ENCODE peak calls at places on chromosomes 7 and 10, in seven cellular contexts. I is HFFc6, T is fibroblast of villous mesenchyme, H is A549, K is nephron progenitor cell, Z is heart right ventricle, W is IMR-90. D is an unnamed sample.

GRCh38 chr10:16967000-16967865 is 150.0 kb upstream of the RSU1 start:
- DNase-seq in I (peak), T (peak), H (no peak), K (no peak), Z (no peak), W (peak), D (no peak)

GRCh38 chr10:88427024-88427423 is 156.1 kb downstream of the RNLS start:
- DNase-seq in I (no peak), T (no peak), H (no peak), K (no peak), Z (no peak), W (no peak), D (no peak)

GRCh38 chr7:22759721-22760120 is 32.7 kb downstream of the IL6 start:
- DNase-seq in I (peak), T (no peak), H (no peak), K (no peak), Z (no peak), W (peak), D (no peak)

GRCh38 chr7:157809863-157810851 is 473.4 kb downstream of the DNAJB6 start:
- DNase-seq in I (no peak), T (no peak), H (no peak), K (no peak), Z (no peak), W (no peak), D (no peak)

GRCh38 chr7:157088136-157088535 is 50.6 kb upstream of the UBE3C start:
- DNase-seq in I (no peak), T (no peak), H (no peak), K (no peak), Z (no peak), W (no peak), D (no peak)

GRCh38 chr10:86167762-86168128 is 198.8 kb downstream of the GRID1 start:
- DNase-seq in I (no peak), T (no peak), H (no peak), K (no peak), Z (no peak), W (no peak), D (no peak)

GRCh38 chr10:74314166-74314565 is 163.1 kb downstream of the ADK start:
- DNase-seq in I (no peak), T (no peak), H (no peak), K (no peak), Z (no peak), W (no peak), D (no peak)

GRCh38 chr10:119333146-119333792 is 125.9 kb downstream of the GRK5 start:
- DNase-seq in I (no peak), T (peak), H (no peak), K (no peak), Z (no peak), W (peak), D (no peak)

GRCh38 chr7:25216837-25217236 is 11.4 kb downstream of the NPVF start:
- DNase-seq in I (peak), T (peak), H (peak), K (no peak), Z (no peak), W (peak), D (no peak)

GRCh38 chr7:130272456-130273080 is 5.9 kb downstream of the CPA2 start:
- DNase-seq in I (no peak), T (peak), H (no peak), K (peak), Z (no peak), W (no peak), D (peak)

GRCh38 chr7:108200326-108200725 is 70.2 kb upstream of the LAMB4 start:
- DNase-seq in I (no peak), T (no peak), H (no peak), K (no peak), Z (no peak), W (peak), D (no peak)

GRCh38 chr7:70259497-70259896 is 661.2 kb downstream of the AUTS2 start:
- DNase-seq in I (no peak), T (no peak), H (no peak), K (no peak), Z (no peak), W (no peak), D (no peak)

GRCh38 chr7:10974717-10975032 is 1.0 kb downstream of the PHF14 start:
- DNase-seq in I (no peak), T (no peak), H (no peak), K (no peak), Z (no peak), W (no peak), D (no peak)

GRCh38 chr7:116528008-116528789 is 3.4 kb downstream of the CAV1 start:
- DNase-seq in I (peak), T (peak), H (peak), K (no peak), Z (peak), W (peak), D (no peak)

GRCh38 chr10:103709341-103709920 is 145.9 kb downstream of the SH3PXD2A start:
- DNase-seq in I (peak), T (no peak), H (no peak), K (no peak), Z (no peak), W (peak), D (no peak)

GRCh38 chr7:38195804-38196595 is 18.0 kb downstream of the STARD3NL start:
- DNase-seq in I (peak), T (no peak), H (peak), K (no peak), Z (no peak), W (peak), D (no peak)

GRCh38 chr7:129612112-129613015 is 844 bp downstream of the NRF1 start:
- DNase-seq in I (peak), T (peak), H (peak), K (no peak), Z (peak), W (peak), D (peak)

GRCh38 chr7:142030294-142030693 is 34.6 kb downstream of the MGAM start:
- DNase-seq in I (no peak), T (no peak), H (peak), K (no peak), Z (no peak), W (no peak), D (no peak)

DNA sequence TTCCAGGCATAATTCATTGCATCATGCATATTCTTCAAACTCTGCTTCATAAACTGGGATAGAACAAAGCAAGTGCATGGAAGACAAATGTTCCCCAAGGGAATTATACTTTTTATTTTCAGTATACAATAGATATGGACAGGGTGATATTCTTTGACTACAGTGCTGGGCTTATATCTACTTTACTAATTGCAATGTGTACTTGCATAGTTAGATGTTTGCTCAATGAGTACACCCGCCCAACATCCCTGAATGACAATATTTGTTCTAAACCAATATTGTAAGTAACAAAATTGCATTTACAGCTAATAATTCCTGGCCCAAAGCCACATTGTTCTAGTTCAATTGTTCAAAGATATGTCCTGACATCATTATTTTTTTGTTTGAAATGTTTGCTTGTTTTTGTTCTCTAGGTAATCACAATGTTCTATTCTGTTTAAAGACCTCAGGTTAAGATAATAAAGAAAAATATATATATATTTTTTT is 171.4 kb downstream of the PTN start:
- DNase-seq in I (no peak), T (no peak), H (no peak), K (no peak), Z (no peak), W (no peak), D (no peak)
- TF ChIP-seq CTCF in I (no peak), T (no peak), H (no peak), K (no peak), Z (no peak), W (no peak), D (no peak)

GRCh38 chr7:48149058-48149457 is 22.2 kb upstream of the ABCA13 start:
- DNase-seq in I (no peak), T (no peak), H (no peak), K (no peak), Z (no peak), W (no peak), D (no peak)

GRCh38 chr7:48158404-48158803 is 12.9 kb upstream of the ABCA13 start:
- DNase-seq in I (no peak), T (no peak), H (no peak), K (no peak), Z (no peak), W (peak), D (no peak)

GRCh38 chr7:48150086-48150485 is 21.2 kb upstream of the ABCA13 start:
- DNase-seq in I (no peak), T (no peak), H (no peak), K (no peak), Z (no peak), W (no peak), D (no peak)

DNA sequence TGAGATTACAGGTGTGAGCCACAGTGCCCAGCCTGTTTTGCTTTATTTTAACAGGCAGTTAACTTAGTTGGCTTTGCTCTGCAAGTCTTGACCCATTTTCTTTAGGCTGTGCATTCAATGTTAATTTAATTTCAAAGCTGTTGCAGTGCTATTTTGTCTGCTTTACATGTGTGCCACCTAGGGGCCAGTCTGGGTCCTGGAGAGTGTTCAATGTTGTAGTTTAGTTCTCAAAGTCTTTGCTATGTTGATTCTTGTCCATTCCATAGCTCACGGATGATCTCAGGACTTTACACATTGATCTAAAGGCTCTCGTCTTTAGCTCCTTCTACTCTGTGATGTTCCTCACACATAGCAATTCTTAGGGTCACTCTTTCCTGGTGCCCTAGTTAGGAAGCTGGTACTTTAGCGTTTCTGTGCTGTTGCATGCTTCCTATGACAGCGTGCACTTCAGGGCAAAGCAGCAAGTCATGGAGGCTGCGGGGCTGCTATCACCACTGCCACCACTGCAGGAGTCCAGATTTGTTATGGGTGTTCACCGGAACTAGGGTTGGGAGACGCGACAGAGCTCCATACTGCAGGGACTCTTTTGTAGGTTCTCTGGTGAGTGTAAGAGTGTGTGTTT is 16.4 kb upstream of the ABCA13 start:
- DNase-seq in I (peak), T (peak), H (peak), K (peak), Z (no peak), W (peak), D (peak)
- TF ChIP-seq CTCF in I (peak), T (peak), H (peak), K (peak), Z (no peak), W (peak), D (peak)

GRCh38 chr10:96319754-96320514 is 15.7 kb downstream of the DNTT start:
- DNase-seq in I (no peak), T (peak), H (peak), K (no peak), Z (no peak), W (no peak), D (no peak)

GRCh38 chr10:96313348-96313747 is 9.1 kb downstream of the DNTT start:
- DNase-seq in I (no peak), T (no peak), H (no peak), K (no peak), Z (no peak), W (no peak), D (no peak)

GRCh38 chr10:96322275-96322674 is 18.0 kb downstream of the DNTT start:
- DNase-seq in I (no peak), T (no peak), H (no peak), K (no peak), Z (no peak), W (no peak), D (no peak)

GRCh38 chr10:96321822-96322221 is 17.6 kb downstream of the DNTT start:
- DNase-seq in I (no peak), T (no peak), H (no peak), K (no peak), Z (no peak), W (no peak), D (no peak)

DNA sequence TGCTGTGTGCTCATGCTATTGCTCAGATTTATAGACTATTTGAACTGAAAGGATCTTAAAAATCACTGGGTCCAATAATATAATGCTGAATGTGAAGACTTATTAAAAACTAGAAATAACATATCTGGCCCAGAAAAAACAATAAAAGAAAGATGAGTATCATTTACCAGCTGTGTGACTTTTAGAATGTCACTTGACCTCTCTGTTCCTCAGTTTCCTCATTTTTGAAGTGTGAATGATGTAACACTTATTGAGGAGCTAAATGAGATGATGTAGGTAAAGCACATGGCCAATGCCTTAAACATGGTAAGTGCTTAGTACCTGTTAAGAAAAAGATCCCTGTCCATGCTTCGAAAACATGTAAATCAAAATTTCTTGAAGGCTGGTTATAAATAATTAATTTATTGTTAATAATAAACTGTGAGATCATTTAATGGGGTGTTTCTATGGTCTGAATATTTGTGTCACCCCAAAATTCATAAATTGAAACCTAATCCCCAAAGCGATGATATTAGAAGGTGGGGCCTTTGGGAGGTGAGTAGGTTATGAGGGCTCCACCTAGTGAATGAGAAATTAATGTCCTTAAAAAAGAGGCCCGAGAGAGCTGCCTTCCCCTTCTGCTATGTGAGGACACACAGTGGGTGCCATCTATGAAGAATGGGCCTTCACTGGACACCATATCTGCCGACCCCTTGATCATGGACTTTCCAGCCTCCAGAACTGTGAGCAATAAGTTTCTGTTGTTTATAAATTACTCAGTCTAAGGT is 13.0 kb downstream of the DNTT start:
- DNase-seq in I (no peak), T (no peak), H (no peak), K (no peak), Z (no peak), W (no peak), D (no peak)
- TF ChIP-seq CTCF in I (no peak), T (no peak), H (peak), K (no peak), Z (no peak), W (no peak), D (no peak)

DNA sequence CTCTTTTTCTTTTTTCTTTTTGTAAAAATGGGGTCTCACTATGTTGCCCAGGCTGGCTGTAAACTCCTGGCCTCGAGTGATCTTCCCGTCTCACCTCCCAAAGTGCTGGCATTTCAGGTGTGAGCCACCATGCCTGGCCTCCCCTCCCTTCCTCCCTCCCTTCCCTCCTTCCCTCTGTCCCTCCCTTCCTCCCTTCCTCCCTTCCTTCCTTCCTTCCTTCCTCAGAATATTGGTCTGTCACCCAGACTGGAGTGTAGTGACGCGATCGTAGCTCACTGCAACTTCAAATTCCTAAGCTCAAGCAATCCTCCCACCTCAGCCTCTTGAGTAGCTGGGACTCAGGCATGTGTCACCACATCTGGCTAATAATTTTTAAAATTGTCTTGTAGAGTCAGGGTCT is 8.4 kb downstream of the AGAP3 start:
- DNase-seq in I (peak), T (peak), H (no peak), K (no peak), Z (no peak), W (no peak), D (no peak)
- TF ChIP-seq CTCF in I (no peak), T (no peak), H (no peak), K (no peak), Z (no peak), W (no peak), D (no peak)

DNA sequence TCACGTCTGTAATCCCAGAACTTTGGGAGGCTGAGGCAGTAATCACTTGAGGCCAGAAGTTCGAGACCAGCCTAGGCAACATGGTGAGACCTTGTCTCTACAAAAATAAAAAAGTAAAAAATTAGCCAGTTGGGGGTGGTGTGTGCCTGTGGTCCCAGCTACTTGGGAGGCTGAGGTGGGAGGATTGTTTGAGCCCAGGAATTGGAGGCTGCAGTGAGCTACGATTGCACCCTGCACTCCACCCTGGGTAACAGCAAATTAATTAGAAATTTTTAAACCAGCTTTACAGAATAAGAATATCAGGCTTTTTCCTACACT is 136.0 kb downstream of the EPC1 start:
- DNase-seq in I (no peak), T (no peak), H (no peak), K (no peak), Z (no peak), W (no peak), D (no peak)
- TF ChIP-seq CTCF in I (peak), T (no peak), H (no peak), K (no peak), Z (no peak), W (no peak), D (no peak)

DNA sequence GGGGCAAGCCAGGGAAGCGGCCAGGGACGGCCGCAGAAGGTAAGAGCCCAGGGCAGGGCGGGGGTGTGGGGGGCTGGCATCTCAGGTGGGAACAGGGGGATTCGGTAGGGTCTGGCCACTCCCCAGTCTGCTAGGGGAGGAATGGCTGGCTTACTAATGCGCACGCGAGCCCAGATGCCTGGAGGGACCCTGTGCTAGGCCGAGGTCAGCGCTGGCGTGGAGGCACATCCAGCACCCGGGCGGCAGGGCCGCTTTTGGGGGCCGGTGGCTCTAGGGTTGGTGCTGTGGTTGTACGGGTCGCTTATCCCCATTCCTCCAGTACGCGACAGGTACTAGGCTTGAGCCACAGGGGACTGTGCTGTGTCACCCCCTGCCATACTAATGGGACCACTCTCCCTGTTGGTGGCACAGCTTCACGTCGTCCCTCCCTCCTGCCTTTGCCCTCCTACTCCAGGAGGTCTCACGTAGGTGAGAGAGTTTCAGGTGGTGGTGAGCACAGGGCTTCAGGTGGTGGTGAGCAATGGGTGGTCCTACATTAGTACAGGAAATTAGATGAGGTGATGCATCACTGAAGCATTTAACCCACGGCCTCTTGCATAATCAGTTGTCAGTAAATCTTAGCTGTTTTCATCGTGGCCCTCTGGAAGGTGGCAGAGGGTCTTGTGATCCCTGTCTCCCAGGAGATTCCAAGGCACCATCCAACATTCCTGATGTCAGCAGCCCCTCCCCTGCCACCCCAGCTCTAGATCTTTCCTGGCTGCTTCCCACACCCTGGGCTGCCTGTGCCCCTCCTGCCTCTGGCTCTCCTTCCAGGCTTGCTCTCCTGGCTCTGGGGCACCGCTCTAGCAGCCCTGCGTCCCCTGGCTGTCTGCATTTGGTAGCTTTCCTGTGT is 981 bp downstream of the AEBP1 start:
- DNase-seq in I (peak), T (peak), H (no peak), K (peak), Z (no peak), W (peak), D (no peak)
- TF ChIP-seq CTCF in I (peak), T (peak), H (no peak), K (no peak), Z (no peak), W (no peak), D (no peak)

GRCh38 chr10:114087655-114088054 is 44.0 kb downstream of the ADRB1 start:
- DNase-seq in I (no peak), T (no peak), H (no peak), K (no peak), Z (no peak), W (no peak), D (no peak)
- TF ChIP-seq CTCF in I (peak), T (no peak), H (no peak), K (no peak), Z (no peak), W (no peak), D (no peak)

GRCh38 chr10:90785782-90786181 is 72.1 kb downstream of the HTR7 start:
- DNase-seq in I (no peak), T (no peak), H (no peak), K (no peak), Z (no peak), W (no peak), D (no peak)

GRCh38 chr10:90787376-90787775 is 70.5 kb downstream of the HTR7 start:
- DNase-seq in I (no peak), T (no peak), H (no peak), K (no peak), Z (no peak), W (no peak), D (no peak)

GRCh38 chr10:90788987-90789386 is 68.9 kb downstream of the HTR7 start:
- DNase-seq in I (no peak), T (no peak), H (no peak), K (no peak), Z (no peak), W (no peak), D (no peak)

GRCh38 chr10:90787906-90788491 is 69.8 kb downstream of the HTR7 start:
- DNase-seq in I (peak), T (peak), H (peak), K (peak), Z (no peak), W (peak), D (peak)
- TF ChIP-seq CTCF in I (peak), T (peak), H (peak), K (peak), Z (peak), W (peak), D (peak)

D was measured in glutamatergic neuron.